ENCODE peak calls at places on chromosomes 11 and 22, in seven cellular contexts. X is omental fat pad; Z is stimulated activated memory B cell treated with anti-CD40 and anti-IgM and Interleukin-4, amounts not matched to agents 10 μg/mL and 1 μg/mL and 100 μg/mL, for 72 hours; A is lower lobe of right lung; C is HCT116; D is central memory CD8-positive, alpha-beta T cell; K is pancreas. M is an unnamed sample.
A peak's percentile ranks its signal among the peaks of the same experiment; 100 is the strongest.

GRCh38 chr11:61629082-61629481 is 48.2 kb upstream of the SYT7 start:
- ATAC-seq in X (no peak), Z (no peak), A (no peak), C (no peak), D (no peak), K (no peak), M (no peak)

GRCh38 chr11:46541593-46542371 is 52.0 kb downstream of the AMBRA1 start:
- ATAC-seq in X (no peak), Z (no peak), A (peak; percentile 90), C (no peak), D (no peak), K (peak; percentile 96), M (no peak)

GRCh38 chr11:73972620-73973449 is 9.8 kb downstream of the UCP2 start:
- ATAC-seq in X (no peak), Z (no peak), A (no peak), C (peak; percentile 26), D (no peak), K (peak; percentile 10), M (no peak)

GRCh38 chr22:39173787-39174497 is 21.5 kb upstream of the CBX7 start:
- ATAC-seq in X (no peak), Z (no peak), A (no peak), C (no peak), D (peak; percentile 81), K (no peak), M (no peak)

GRCh38 chr11:75505966-75506692 is 19.6 kb downstream of the GDPD5 start:
- ATAC-seq in X (no peak), Z (no peak), A (no peak), C (no peak), D (no peak), K (no peak), M (peak; percentile 60)

GRCh38 chr11:9760180-9760550 is 96.3 kb downstream of the SWAP70 start:
- ATAC-seq in X (peak; percentile 17), Z (no peak), A (no peak), C (no peak), D (no peak), K (no peak), M (peak; percentile 52)

GRCh38 chr11:69489031-69489745 is 7.7 kb downstream of the LINC01488 start:
- ATAC-seq in X (no peak), Z (no peak), A (no peak), C (no peak), D (no peak), K (no peak), M (peak; percentile 32)

GRCh38 chr11:116777056-116777455 is 4.3 kb upstream of the BUD13 start:
- ATAC-seq in X (no peak), Z (no peak), A (no peak), C (no peak), D (no peak), K (no peak), M (no peak)

GRCh38 chr11:100863080-100863581 is 176.0 kb downstream of the ARHGAP42 start:
- ATAC-seq in X (no peak), Z (peak; percentile 62), A (peak; percentile 64), C (no peak), D (no peak), K (peak; percentile 62), M (no peak)

GRCh38 chr11:61811831-61812230 is 5.0 kb downstream of the FADS1 start:
- ATAC-seq in X (no peak), Z (no peak), A (no peak), C (no peak), D (no peak), K (no peak), M (no peak)

GRCh38 chr22:41261541-41262249 is 21.0 kb upstream of the CHADL start:
- ATAC-seq in X (no peak), Z (no peak), A (no peak), C (no peak), D (no peak), K (no peak), M (no peak)

GRCh38 chr22:26462051-26462450 is 21.5 kb downstream of the HPS4 start:
- ATAC-seq in X (no peak), Z (no peak), A (no peak), C (no peak), D (no peak), K (no peak), M (no peak)

GRCh38 chr22:27075891-27076290 is 418.5 kb downstream of the MIAT start:
- ATAC-seq in X (no peak), Z (peak; percentile 51), A (no peak), C (no peak), D (no peak), K (no peak), M (no peak)

M was measured in gastroesophageal sphincter.